ENCODE peak calls at places on chromosomes 4 and X, in six cellular contexts. G is K562, S is endodermal cell, K is mesenchymal stem cell, B is fibroblast of lung, J is H9. T is an unnamed sample.

GRCh38 chr4:91485415-91485814 is 818.4 kb upstream of the GRID2 start:
- DNase-seq in G (no peak), S (no peak), J (no peak), B (no peak), K (no peak), T (no peak)

GRCh38 chrX:9627827-9628406 is 137.7 kb downstream of the GPR143 start:
- DNase-seq in K (peak; percentile 27), J (no peak), G (no peak), B (peak; percentile 10), S (no peak), T (no peak)

GRCh38 chr4:180669637-180670036 is 1573.6 kb upstream of the TENM3 start:
- DNase-seq in J (no peak), B (no peak), S (no peak), G (no peak), K (peak; percentile 16), T (peak; percentile 8)

GRCh38 chr4:124499266-124499665 is 213.3 kb downstream of the ANKRD50 start:
- DNase-seq in G (no peak), K (peak; percentile 20), B (no peak), J (no peak), S (no peak), T (no peak)

GRCh38 chrX:109943092-109943739 is 59.7 kb upstream of the TMEM164 start:
- DNase-seq in J (no peak), K (no peak), B (no peak), G (peak; percentile 63), S (no peak), T (no peak)

GRCh38 chrX:107154787-107155620 is 36.4 kb upstream of the RBM41 start:
- DNase-seq in K (peak; percentile 38), G (peak; percentile 67), S (peak; percentile 41), B (peak; percentile 5), J (no peak), T (peak; percentile 69)

GRCh38 chr4:77157859-77158486 is 966 bp downstream of the CCNG2 start:
- DNase-seq in S (peak; percentile 95), K (peak; percentile 94), J (peak; percentile 94), B (peak; percentile 87), G (peak; percentile 77), T (peak; percentile 89)

GRCh38 chr4:86302242-86302641 is 57.6 kb downstream of the MAPK10 start:
- DNase-seq in S (no peak), G (no peak), B (peak; percentile 44), J (peak; percentile 31), K (peak; percentile 55), T (peak; percentile 2)

GRCh38 chrX:37776987-37777325 is 2.9 kb upstream of the CYBB start:
- DNase-seq in B (no peak), S (no peak), K (no peak), J (no peak), G (no peak), T (no peak)

GRCh38 chr4:60790608-60791007 is 409.5 kb upstream of the ADGRL3 start:
- DNase-seq in J (no peak), S (no peak), B (no peak), G (no peak), K (no peak), T (no peak)

GRCh38 chr4:37837446-37837845 is 11.0 kb downstream of the PGM2 start:
- DNase-seq in K (peak; percentile 22), G (no peak), B (peak; percentile 31), J (no peak), S (no peak), T (peak; percentile 21)

DNA sequence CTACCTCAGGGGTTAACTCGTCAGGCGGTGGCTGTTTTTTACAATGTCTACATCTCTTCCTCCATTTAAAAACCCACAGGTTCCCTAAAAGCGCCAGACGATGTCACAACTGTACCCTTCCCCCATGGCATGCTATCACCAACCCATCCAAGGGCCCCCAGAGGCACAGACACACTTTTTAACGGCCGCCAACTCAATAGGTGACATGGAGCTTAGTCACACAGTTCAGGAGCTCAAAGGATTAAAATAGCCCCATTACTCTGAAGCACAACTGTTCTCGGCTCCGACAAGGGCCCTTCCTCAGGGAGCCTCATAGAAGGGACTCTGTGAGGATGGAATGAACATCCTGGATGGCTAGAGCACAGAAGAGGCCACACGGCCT is 12.4 kb downstream of the SH3KBP1 start:
- DNase-seq in B (no peak), S (no peak), G (no peak), K (no peak), J (no peak), T (no peak)
- H3K9ac ChIP-seq in B (no peak overlapping the region), S (no peak overlapping the region), G (no peak overlapping the region), K (no peak overlapping the region), J (no peak overlapping the region), T (no peak overlapping the region)

DNA sequence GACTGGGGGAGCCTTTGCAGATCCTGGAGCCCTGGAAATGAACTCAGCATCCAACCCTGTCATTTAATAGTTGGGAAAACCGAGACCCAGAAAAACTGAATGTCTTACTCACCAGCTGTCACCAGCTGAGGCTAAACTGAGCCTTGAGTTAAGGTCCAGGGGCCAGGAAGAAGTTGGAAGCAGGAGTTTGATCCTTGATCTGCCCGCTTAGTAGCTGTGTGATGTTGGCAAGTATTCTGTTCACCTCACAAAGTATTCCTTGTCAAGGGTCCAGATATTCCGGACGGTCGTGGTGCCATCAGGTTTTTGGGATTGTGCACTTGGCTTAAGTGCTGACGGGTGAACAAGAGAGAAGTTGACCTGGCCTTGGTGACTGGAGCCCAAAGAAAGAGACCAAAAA is 30.7 kb upstream of the PROM1 start:
- DNase-seq in G (no peak), J (no peak), K (no peak), S (peak; percentile 12), B (no peak), T (no peak)
- H3K4me1 ChIP-seq in G (no peaks in the 10 kb centered on the region), J (no peaks in the 10 kb centered on the region), K (no peaks in the 10 kb centered on the region), S (peaks cover 4% of the 10 kb centered on the region), B (no peaks in the 10 kb centered on the region), T (no peaks in the 10 kb centered on the region)

GRCh38 chr4:184269879-184270430 is 52.3 kb upstream of the ENPP6 start:
- DNase-seq in B (no peak), J (peak; percentile 12), G (no peak), S (no peak), K (no peak), T (no peak)

GRCh38 chr4:184268574-184269160 is 51.0 kb upstream of the ENPP6 start:
- DNase-seq in K (no peak), J (peak; percentile 4), G (peak; percentile 37), B (peak; percentile 21), S (peak; percentile 26), T (no peak)

GRCh38 chr4:184267206-184267608 is 49.5 kb upstream of the ENPP6 start:
- DNase-seq in J (peak; percentile 0), B (no peak), G (no peak), K (no peak), S (no peak), T (no peak)

GRCh38 chr4:184265566-184266351 is 48.1 kb upstream of the ENPP6 start:
- DNase-seq in K (peak; percentile 34), G (peak; percentile 64), B (peak; percentile 9), J (no peak), S (peak; percentile 54), T (peak; percentile 26)

DNA sequence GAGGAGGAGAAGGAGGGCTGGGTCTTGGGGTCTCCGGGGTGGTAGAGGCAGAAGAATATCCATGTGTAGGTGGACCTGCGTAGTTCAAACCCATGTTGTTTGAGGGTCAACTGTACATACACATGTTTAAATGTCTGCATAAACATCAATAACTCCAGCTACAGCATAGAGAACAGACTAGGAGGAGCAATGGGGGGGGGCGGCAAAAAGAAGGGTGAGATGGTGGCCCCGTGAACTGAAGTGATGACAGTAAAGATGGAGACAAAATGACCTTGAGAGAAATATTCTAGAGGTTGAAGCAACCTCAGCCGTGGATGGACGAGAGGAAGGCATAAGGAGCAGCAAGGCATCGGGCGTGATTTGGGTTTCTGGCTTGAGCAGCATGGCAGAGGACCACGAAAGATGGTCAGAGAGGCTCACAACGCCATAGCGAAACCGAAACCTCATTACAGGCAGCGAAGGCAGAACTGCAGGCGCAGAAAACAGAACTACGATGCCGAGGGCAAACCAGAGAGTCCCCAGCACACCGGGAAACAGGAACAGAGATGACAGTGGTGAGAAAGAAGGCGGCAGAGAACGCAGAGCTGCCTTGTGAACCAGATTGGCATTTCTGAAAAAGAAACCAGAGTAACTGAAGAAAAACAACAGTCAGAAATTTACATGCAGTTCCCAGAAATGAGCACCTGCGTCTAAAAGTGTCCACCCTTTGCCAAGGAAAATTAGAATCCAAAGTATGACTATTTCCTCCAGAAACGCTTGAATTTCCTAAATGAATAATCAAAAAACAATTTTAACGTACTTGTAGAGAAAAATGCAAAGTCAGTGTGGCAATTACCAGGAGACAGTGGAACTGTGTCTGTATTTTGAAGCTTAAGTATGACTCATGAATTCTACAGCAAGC is 50.2 kb upstream of the ENPP6 start:
- DNase-seq in S (peak; percentile 47), J (peak; percentile 5), K (peak; percentile 81), G (peak; percentile 69), B (peak; percentile 86), T (peak; percentile 86)
- H3K9ac ChIP-seq in S (no peak overlapping the region), J (no peak overlapping the region), K (peak overlapping the region; percentile 85), G (peak overlapping the region; percentile 88), B (peak overlapping the region; percentile 32), T (peak overlapping the region; percentile 36)

GRCh38 chrX:153781428-153782047 is 697 bp downstream of the SRPK3 start:
- DNase-seq in B (no peak), S (no peak), J (no peak), K (no peak), G (no peak), T (no peak)

GRCh38 chrX:153782324-153782723 is 1.5 kb downstream of the SRPK3 start:
- DNase-seq in B (no peak), S (peak; percentile 74), K (no peak), G (no peak), J (peak; percentile 56), T (no peak)

GRCh38 chrX:153783378-153784013 is 2.7 kb downstream of the SRPK3 start:
- DNase-seq in K (no peak), G (no peak), B (no peak), J (no peak), S (no peak), T (no peak)

GRCh38 chrX:153784325-153784967 is 3.6 kb downstream of the SRPK3 start:
- DNase-seq in G (no peak), K (no peak), B (no peak), J (no peak), S (no peak), T (no peak)

GRCh38 chrX:153782871-153783270 is 2.0 kb downstream of the SRPK3 start:
- DNase-seq in J (no peak), B (no peak), K (no peak), G (no peak), S (no peak), T (no peak)
- H3K4me1 ChIP-seq in J (no peaks in the 10 kb centered on the region), B (no peaks in the 10 kb centered on the region), K (no peaks in the 10 kb centered on the region), G (peaks cover 64% of the 10 kb centered on the region), S (no peaks in the 10 kb centered on the region), T (peaks cover 12% of the 10 kb centered on the region)

GRCh38 chrX:24301060-24301459 is 12.8 kb downstream of the SUPT20HL2 start:
- DNase-seq in G (no peak), S (no peak), K (no peak), J (no peak), B (no peak), T (peak; percentile 33)
- H3K9ac ChIP-seq in G (no peak overlapping the region), S (no peak overlapping the region), K (no peak overlapping the region), J (no peak overlapping the region), B (no peak overlapping the region), T (no peak overlapping the region)

T was measured in mammary epithelial cell.